ENCODE peak calls at places on chromosomes 7 and 10, in nine cellular contexts. K is mucosa of descending colon, H is hepatocyte, A is upper lobe of right lung, E is endothelial cell, S is cardiac fibroblast, F is endodermal cell, C is osteocyte, Z is GM13977. R is an unnamed sample.

GRCh38 chr10:124611738-124612137 is 132.4 kb downstream of the FAM53B start:
- DNase-seq in F (no peak), C (no peak), Z (no peak), A (no peak), H (no peak), K (no peak), E (no peak), S (no peak), R (no peak)

GRCh38 chr7:83410989-83411591 is 237.8 kb downstream of the SEMA3E start:
- DNase-seq in S (peak), E (no peak), Z (peak), C (no peak), H (peak), A (no peak), K (no peak), F (peak), R (no peak)

GRCh38 chr7:46752881-46753366 is 829.0 kb downstream of the TNS3 start:
- DNase-seq in K (no peak), C (no peak), E (no peak), S (peak), F (no peak), A (no peak), Z (no peak), H (no peak), R (no peak)

GRCh38 chr10:50561816-50562215 is 61.9 kb downstream of the SGMS1 start:
- DNase-seq in K (no peak), Z (peak), H (peak), F (peak), C (no peak), A (no peak), E (no peak), S (no peak), R (no peak)

GRCh38 chr10:77737608-77738007 is 100.0 kb upstream of the KCNMA1 start:
- DNase-seq in C (no peak), H (no peak), Z (no peak), K (no peak), S (peak), A (no peak), F (no peak), E (no peak), R (no peak)

GRCh38 chr10:30534465-30535144 is 94.9 kb downstream of the LYZL2 start:
- DNase-seq in Z (peak), F (peak), H (peak), E (peak), A (no peak), S (peak), C (peak), K (peak), R (peak)

GRCh38 chr10:683448-684071 is 5.9 kb downstream of the DIP2C start:
- DNase-seq in Z (no peak), H (peak), S (peak), C (no peak), A (peak), K (no peak), F (no peak), E (no peak), R (no peak)

GRCh38 chr10:124946945-124947344 is 5.0 kb downstream of the ZRANB1 start:
- DNase-seq in F (no peak), Z (no peak), S (no peak), A (no peak), C (no peak), E (no peak), K (no peak), H (no peak), R (no peak)

GRCh38 chr10:57664815-57665214 is 602.9 kb downstream of the IPMK start:
- DNase-seq in A (no peak), H (no peak), C (no peak), S (peak), Z (no peak), E (no peak), K (no peak), F (no peak), R (no peak)

GRCh38 chr10:7587168-7587864 is 79.5 kb downstream of the ITIH5 start:
- DNase-seq in K (no peak), S (no peak), H (no peak), E (no peak), F (no peak), A (no peak), C (no peak), Z (no peak), R (no peak)

GRCh38 chr10:11164806-11165590 is 147.3 kb downstream of the CELF2 start:
- DNase-seq in A (peak), S (peak), E (peak), F (peak), H (peak), Z (peak), C (no peak), K (peak), R (peak)

GRCh38 chr10:69961864-69962745 is 90.5 kb upstream of the MACROH2A2 start:
- DNase-seq in E (no peak), C (peak), Z (no peak), H (no peak), F (no peak), K (no peak), A (no peak), S (no peak), R (no peak)

GRCh38 chr10:100847440-100847839 is 65.3 kb upstream of the SLF2 start:
- DNase-seq in F (no peak), Z (no peak), H (no peak), E (no peak), K (no peak), C (no peak), S (no peak), A (no peak), R (no peak)

GRCh38 chr10:35043796-35044344 is 46.3 kb downstream of the CUL2 start:
- DNase-seq in Z (no peak), C (no peak), S (no peak), H (no peak), F (no peak), A (no peak), K (no peak), E (no peak), R (no peak)

GRCh38 chr10:43200538-43201390 is 62.5 kb downstream of the CSGALNACT2 start:
- DNase-seq in E (peak), H (no peak), F (peak), C (no peak), A (peak), Z (peak), K (peak), S (no peak), R (peak)

GRCh38 chr7:102843850-102844249 is 69.0 kb upstream of the LRRC17 start:
- DNase-seq in Z (peak), A (no peak), K (no peak), F (no peak), S (no peak), H (no peak), E (no peak), C (no peak), R (no peak)

GRCh38 chr7:53050433-53050832 is 15.0 kb downstream of the POM121L12 start:
- DNase-seq in K (no peak), E (no peak), C (no peak), A (no peak), H (no peak), F (no peak), S (no peak), Z (no peak), R (no peak)

GRCh38 chr10:116665541-116666125 is 44.9 kb downstream of the PNLIPRP2 start:
- DNase-seq in A (no peak), S (peak), E (no peak), Z (no peak), H (no peak), C (peak), K (no peak), F (no peak), R (no peak)

GRCh38 chr7:18352339-18353255 is 143.0 kb upstream of the HDAC9 start:
- DNase-seq in K (no peak), S (peak), A (no peak), H (peak), E (peak), Z (peak), C (no peak), F (peak), R (no peak)

GRCh38 chr7:30726296-30727006 is 25.5 kb upstream of the INMT start:
- DNase-seq in H (no peak), F (no peak), E (no peak), K (no peak), Z (no peak), C (no peak), A (no peak), S (no peak), R (no peak)

GRCh38 chr7:137488038-137488437 is 144.5 kb upstream of the PTN start:
- DNase-seq in E (no peak), Z (no peak), C (no peak), K (no peak), H (no peak), A (no peak), F (no peak), S (peak), R (no peak)

GRCh38 chr10:16491933-16492332 is 29.7 kb downstream of the C1QL3 start:
- DNase-seq in Z (no peak), F (no peak), E (no peak), K (no peak), H (no peak), A (no peak), S (no peak), C (no peak), R (no peak)

GRCh38 chr10:77789016-77789415 is 137.5 kb downstream of the DLG5 start:
- DNase-seq in E (no peak), A (peak), S (no peak), K (no peak), C (no peak), F (no peak), H (no peak), Z (no peak), R (no peak)

GRCh38 chr10:123455861-123456260 is 210.3 kb upstream of the GPR26 start:
- DNase-seq in S (no peak), A (no peak), C (no peak), E (no peak), K (no peak), H (no peak), F (no peak), Z (no peak), R (no peak)

GRCh38 chr7:55245271-55245723 is 119.8 kb upstream of the LANCL2 start:
- DNase-seq in F (no peak), K (no peak), H (no peak), A (no peak), E (no peak), S (peak), C (no peak), Z (no peak), R (no peak)

GRCh38 chr10:12186324-12186723 is 9.4 kb downstream of the NUDT5 start:
- DNase-seq in K (no peak), Z (no peak), A (no peak), E (no peak), F (no peak), H (no peak), S (no peak), C (no peak), R (no peak)

DNA sequence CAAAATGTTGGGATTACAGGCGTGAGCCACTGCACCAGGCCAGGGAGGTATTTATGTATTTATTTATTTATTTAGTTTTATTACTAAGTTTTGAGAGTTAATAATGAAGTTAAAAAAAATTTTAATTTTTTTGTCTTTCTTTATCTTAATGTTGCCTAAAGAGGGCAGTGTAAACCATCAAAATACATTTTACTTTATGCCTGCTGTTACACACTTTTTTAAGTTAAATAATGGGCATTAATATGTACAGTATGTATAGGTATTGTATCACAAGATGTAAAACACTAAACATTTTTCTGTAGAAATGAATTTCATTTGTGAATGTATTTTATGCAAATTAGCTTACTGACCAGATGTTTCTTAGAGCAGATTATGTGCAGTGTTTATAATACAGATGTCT is 129.4 kb downstream of the AASS start:
- DNase-seq in F (no peak), S (peak), A (no peak), Z (no peak), H (no peak), C (no peak), E (no peak), K (no peak), R (no peak)
- TF ChIP-seq CTCF in F (peak), S (peak), A (no peak), Z (no peak), H (peak), C (peak), E (no peak), K (no peak), R (no peak)

GRCh38 chr7:33744293-33744692 is 161.0 kb upstream of the BMPER start:
- DNase-seq in S (peak), F (no peak), A (no peak), K (no peak), H (peak), Z (peak), E (peak), C (no peak), R (no peak)
- TF ChIP-seq CTCF in S (peak), F (peak), A (peak), K (no peak), H (peak), Z (peak), E (peak), C (peak), R (no peak)

GRCh38 chr10:23490115-23490514 is 51.2 kb downstream of the OTUD1 start:
- DNase-seq in H (no peak), A (no peak), C (no peak), K (no peak), Z (no peak), S (no peak), F (no peak), E (no peak), R (no peak)
- TF ChIP-seq CTCF in H (no peak), A (no peak), C (no peak), K (no peak), Z (no peak), S (no peak), F (no peak), E (no peak), R (no peak)

GRCh38 chr7:154698726-154699291 is 304.1 kb downstream of the PAXIP1 start:
- DNase-seq in C (no peak), S (no peak), E (peak), F (peak), A (no peak), Z (no peak), K (no peak), H (no peak), R (no peak)
- TF ChIP-seq CTCF in C (no peak), S (peak), E (peak), F (peak), A (peak), Z (no peak), K (peak), H (peak), R (no peak)

DNA sequence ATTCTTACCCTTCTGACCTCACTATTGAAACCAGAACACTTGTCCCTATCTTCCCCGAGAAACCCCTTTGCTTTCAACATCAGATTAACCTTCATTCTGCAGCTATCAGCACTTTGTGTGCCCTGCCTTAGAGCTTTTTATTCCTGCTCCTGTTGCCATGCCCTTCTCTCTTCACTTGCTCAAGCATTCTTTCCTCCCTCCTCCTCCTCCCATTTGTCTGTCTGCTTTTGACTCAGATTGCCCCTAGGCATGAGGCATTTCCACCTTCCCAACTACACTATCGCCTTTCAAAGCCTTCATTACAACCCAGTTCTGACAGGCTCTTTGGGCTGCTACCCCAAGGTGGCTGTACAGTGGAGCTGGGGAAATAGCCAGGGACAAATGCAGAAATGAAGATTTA is 143.3 kb downstream of the SLC25A13 start:
- DNase-seq in F (no peak), Z (no peak), S (no peak), A (no peak), K (no peak), H (no peak), E (no peak), C (no peak), R (no peak)
- TF ChIP-seq CTCF in F (no peak), Z (no peak), S (no peak), A (no peak), K (no peak), H (no peak), E (no peak), C (no peak), R (no peak)

GRCh38 chr10:31731711-31732110 is 196.9 kb downstream of the ARHGAP12 start:
- DNase-seq in S (no peak), Z (no peak), K (no peak), C (no peak), A (no peak), H (no peak), F (no peak), E (no peak), R (no peak)

GRCh38 chr10:31724296-31724695 is 204.3 kb downstream of the ARHGAP12 start:
- DNase-seq in C (peak), E (no peak), K (no peak), A (no peak), Z (no peak), F (no peak), S (no peak), H (no peak), R (no peak)

GRCh38 chr10:31730776-31731175 is 197.9 kb downstream of the ARHGAP12 start:
- DNase-seq in K (no peak), S (no peak), F (no peak), Z (no peak), H (no peak), E (no peak), C (no peak), A (no peak), R (no peak)

GRCh38 chr10:31725436-31725835 is 203.2 kb downstream of the ARHGAP12 start:
- DNase-seq in K (no peak), E (no peak), H (no peak), A (no peak), Z (no peak), F (no peak), C (no peak), S (no peak), R (no peak)

DNA sequence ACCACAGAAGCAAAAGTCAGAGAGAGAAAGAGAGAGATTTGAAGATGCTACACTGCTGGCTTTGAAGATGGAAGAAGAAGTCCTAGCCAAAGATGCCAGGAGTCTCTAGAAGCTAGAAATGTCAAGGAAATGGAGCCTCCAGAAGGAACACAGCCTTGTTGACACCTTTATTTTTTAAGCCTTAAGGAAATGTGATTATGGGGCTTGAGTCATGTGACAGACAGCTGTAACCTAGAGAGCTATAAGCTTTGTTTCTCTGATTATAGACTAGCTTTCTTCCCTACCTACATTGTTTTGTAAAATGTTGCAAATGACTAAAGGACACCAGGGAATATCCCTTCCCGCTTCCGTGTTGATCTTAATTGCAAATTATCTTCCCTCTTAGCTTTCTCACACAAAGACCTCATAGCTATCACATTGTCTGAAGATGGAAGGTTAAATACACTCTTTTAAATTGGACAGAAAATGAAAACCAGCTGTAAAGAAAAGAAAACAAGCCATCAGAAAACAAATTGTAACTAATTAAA is 199.9 kb downstream of the ARHGAP12 start:
- DNase-seq in Z (no peak), C (no peak), S (no peak), H (no peak), A (no peak), E (no peak), F (no peak), K (no peak), R (no peak)
- TF ChIP-seq CTCF in Z (no peak), C (no peak), S (no peak), H (no peak), A (no peak), E (no peak), F (no peak), K (no peak), R (no peak)

GRCh38 chr10:97434055-97434454 is 8.1 kb downstream of the PGAM1 start:
- DNase-seq in F (no peak), H (no peak), C (no peak), Z (no peak), E (no peak), S (no peak), K (no peak), A (no peak), R (no peak)
- TF ChIP-seq CTCF in F (no peak), H (no peak), C (no peak), Z (no peak), E (no peak), S (no peak), K (no peak), A (no peak), R (no peak)

GRCh38 chr10:68684413-68684812 is 36.6 kb upstream of the CCAR1 start:
- DNase-seq in C (no peak), Z (peak), S (no peak), K (no peak), F (no peak), A (no peak), H (no peak), E (no peak), R (no peak)
- TF ChIP-seq CTCF in C (no peak), Z (no peak), S (no peak), K (no peak), F (no peak), A (no peak), H (no peak), E (no peak), R (no peak)

DNA sequence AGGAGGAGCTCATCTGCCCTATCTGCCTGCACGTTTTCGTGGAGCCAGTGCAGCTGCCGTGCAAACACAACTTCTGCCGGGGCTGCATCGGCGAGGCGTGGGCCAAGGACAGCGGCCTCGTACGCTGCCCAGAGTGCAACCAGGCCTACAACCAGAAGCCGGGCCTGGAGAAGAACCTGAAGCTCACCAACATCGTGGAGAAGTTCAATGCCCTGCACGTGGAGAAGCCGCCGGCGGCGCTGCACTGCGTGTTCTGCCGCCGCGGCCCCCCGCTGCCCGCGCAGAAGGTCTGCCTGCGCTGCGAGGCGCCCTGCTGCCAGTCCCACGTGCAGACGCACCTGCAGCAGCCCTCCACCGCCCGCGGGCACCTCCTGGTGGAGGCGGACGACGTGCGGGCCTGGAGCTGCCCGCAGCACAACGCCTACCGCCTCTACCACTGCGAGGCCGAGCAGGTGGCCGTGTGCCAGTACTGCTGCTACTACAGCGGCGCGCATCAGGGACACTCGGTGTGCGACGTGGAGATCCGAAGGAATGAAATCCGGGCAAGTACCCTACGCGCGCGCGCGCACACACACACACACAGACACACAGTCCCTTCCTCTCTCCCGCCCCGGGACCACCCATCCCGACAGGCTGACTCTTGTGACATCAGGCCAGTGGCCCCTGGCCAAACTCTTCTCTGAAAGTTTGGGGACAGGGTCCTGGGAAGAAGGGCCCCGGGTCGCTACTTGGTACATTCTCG is 538 bp downstream of the TRIM8 start:
- DNase-seq in S (peak), C (peak), Z (peak), F (peak), K (peak), H (peak), E (peak), A (peak), R (peak)
- TF ChIP-seq CTCF in S (peak), C (peak), Z (peak), F (peak), K (peak), H (peak), E (peak), A (peak), R (no peak)